ENCODE peak calls at places on chromosomes 7 and 10, in four cellular contexts. I is HuH-7, O is tibial nerve, A is NCI-H1417. M is an unnamed sample.

GRCh38 chr7:141671705-141672496 is 30.1 kb downstream of the DENND11 start:
- DNase-seq in I (no peak), O (no peak), A (no peak), M (no peak)

GRCh38 chr10:775245-776075 is 86.0 kb upstream of the DIP2C start:
- DNase-seq in I (no peak), O (no peak), A (no peak), M (no peak)

GRCh38 chr7:157739650-157740049 is 402.8 kb downstream of the DNAJB6 start:
- DNase-seq in I (no peak), O (no peak), A (no peak), M (no peak)

GRCh38 chr10:105506258-105506657 is 865.2 kb downstream of the SORCS3 start:
- DNase-seq in I (no peak), O (no peak), A (no peak), M (no peak)

GRCh38 chr7:27172823-27173411 is 1.2 kb downstream of the HOXA10 start:
- DNase-seq in I (no peak), O (peak; percentile 74), A (peak; percentile 42), M (peak; percentile 45)

GRCh38 chr7:72313906-72314305 is 98.2 kb downstream of the CALN1 start:
- DNase-seq in I (no peak), O (no peak), A (no peak), M (no peak)

GRCh38 chr10:117619710-117620405 is 77.3 kb downstream of the EMX2 start:
- DNase-seq in I (no peak), O (no peak), A (no peak), M (no peak)

GRCh38 chr10:8255301-8255700 is 200.8 kb downstream of the GATA3 start:
- DNase-seq in I (no peak), O (no peak), A (no peak), M (no peak)

GRCh38 chr10:75403144-75404022 is 1.8 kb upstream of the ZNF503 start:
- DNase-seq in I (peak; percentile 28), O (peak; percentile 17), A (peak; percentile 49), M (no peak)

GRCh38 chr10:71708301-71708703 is 11.3 kb downstream of the C10orf105 start:
- DNase-seq in I (peak; percentile 74), O (peak; percentile 54), A (peak; percentile 13), M (no peak)

GRCh38 chr7:48868916-48869315 is 55.4 kb upstream of the CDC14C start:
- DNase-seq in I (no peak), O (no peak), A (no peak), M (no peak)

GRCh38 chr7:30450983-30451497 is 27.5 kb downstream of the NOD1 start:
- DNase-seq in I (no peak), O (no peak), A (no peak), M (no peak)

GRCh38 chr10:99484626-99485581 is 47.8 kb upstream of the NKX2-3 start:
- DNase-seq in I (peak; percentile 26), O (no peak), A (no peak), M (no peak)

M was measured in GOT3.